ENCODE peak calls at places on chromosome 2, in eight cellular contexts. E is AG08396; Z is NCI-H774; N is ureter; X is AG09309; C is activated naive CD4-positive, alpha-beta T cell; P is amniotic stem cell; D is NCI-H460. I is an unnamed sample.

GRCh38 chr2:20661981-20662937 is 4.7 kb upstream of the GDF7 start:
- DNase-seq in X (no peak), N (no peak), P (no peak), C (no peak), E (no peak), D (no peak), Z (no peak), I (no peak)

GRCh38 chr2:10119601-10120157 is 2.9 kb upstream of the RRM2 start:
- DNase-seq in N (no peak), C (no peak), Z (no peak), D (no peak), E (no peak), X (no peak), P (no peak), I (no peak)

GRCh38 chr2:23007836-23008235 is 377.1 kb upstream of the KLHL29 start:
- DNase-seq in C (no peak), X (no peak), D (no peak), P (no peak), Z (no peak), N (no peak), E (no peak), I (no peak)

GRCh38 chr2:197502201-197502600 is 2.0 kb downstream of the HSPE1 start:
- DNase-seq in X (no peak), P (no peak), Z (no peak), C (no peak), N (no peak), E (no peak), D (no peak), I (no peak)

GRCh38 chr2:239285071-239285931 is 115.5 kb downstream of the HDAC4 start:
- DNase-seq in X (no peak), Z (no peak), P (no peak), N (no peak), E (no peak), C (no peak), D (no peak), I (no peak)

GRCh38 chr2:149562304-149562703 is 25.3 kb downstream of the MMADHC start:
- DNase-seq in N (no peak), D (no peak), E (peak; percentile 32), C (no peak), P (no peak), Z (peak; percentile 29), X (no peak), I (peak; percentile 55)

GRCh38 chr2:239593965-239594771 is 193.3 kb upstream of the HDAC4 start:
- DNase-seq in X (no peak), D (no peak), Z (no peak), N (peak; percentile 41), C (no peak), P (no peak), E (no peak), I (no peak)

GRCh38 chr2:63054812-63055509 is 4.3 kb downstream of the OTX1 start:
- DNase-seq in C (no peak), P (no peak), N (no peak), X (no peak), Z (no peak), E (peak; percentile 11), D (no peak), I (no peak)

GRCh38 chr2:182366625-182367024 is 60.2 kb downstream of the PDE1A start:
- DNase-seq in P (no peak), Z (peak; percentile 68), E (no peak), X (peak; percentile 59), C (no peak), N (no peak), D (peak; percentile 99), I (no peak)

GRCh38 chr2:173130521-173131467 is 55.1 kb downstream of the MAP3K20 start:
- DNase-seq in X (no peak), D (no peak), C (no peak), P (no peak), N (no peak), Z (no peak), E (no peak), I (no peak)

GRCh38 chr2:197097578-197098366 is 171.3 kb upstream of the PGAP1 start:
- DNase-seq in C (no peak), N (peak; percentile 50), D (no peak), X (peak; percentile 61), P (no peak), Z (no peak), E (peak; percentile 35), I (no peak)

GRCh38 chr2:18483896-18484295 is 76.6 kb downstream of the RDH14 start:
- DNase-seq in E (no peak), C (no peak), P (no peak), D (no peak), Z (no peak), N (no peak), X (no peak), I (no peak)

GRCh38 chr2:181857471-181857870 is 34.1 kb upstream of the ITPRID2 start:
- DNase-seq in D (peak; percentile 16), E (no peak), X (no peak), C (no peak), P (no peak), N (no peak), Z (no peak), I (no peak)

GRCh38 chr2:84971799-84972790 is 1.1 kb downstream of the KCMF1 start:
- DNase-seq in C (peak; percentile 41), D (no peak), E (peak; percentile 51), Z (no peak), N (peak; percentile 53), X (no peak), P (no peak), I (no peak)

GRCh38 chr2:203366639-203367466 is 38.7 kb downstream of the ABI2 start:
- DNase-seq in X (no peak), N (no peak), E (no peak), P (no peak), Z (no peak), D (no peak), C (no peak), I (no peak)

GRCh38 chr2:203722411-203722810 is 16.0 kb downstream of the CD28 start:
- DNase-seq in D (no peak), Z (peak; percentile 22), E (no peak), C (no peak), N (no peak), X (peak; percentile 25), P (no peak), I (no peak)

GRCh38 chr2:130263606-130264005 is 65.4 kb upstream of the TUBA3E start:
- DNase-seq in X (no peak), N (no peak), Z (no peak), D (no peak), C (no peak), E (no peak), P (no peak), I (no peak)

GRCh38 chr2:30355306-30355705 is 91.7 kb upstream of the LCLAT1 start:
- DNase-seq in C (no peak), N (no peak), P (no peak), X (no peak), D (no peak), E (no peak), Z (no peak), I (no peak)

GRCh38 chr2:73516033-73516432 is 126.2 kb downstream of the NAT8 start:
- DNase-seq in D (no peak), Z (no peak), N (no peak), X (no peak), P (no peak), E (no peak), C (no peak), I (no peak)

GRCh38 chr2:236694125-236694888 is 124.7 kb downstream of the ACKR3 start:
- DNase-seq in Z (no peak), D (no peak), E (no peak), C (no peak), X (no peak), N (no peak), P (no peak), I (no peak)

GRCh38 chr2:173972636-173973035 is 7.5 kb upstream of the SP3 start:
- DNase-seq in C (no peak), Z (no peak), D (no peak), P (no peak), N (no peak), E (no peak), X (no peak), I (no peak)

GRCh38 chr2:54579682-54580349 is 123.7 kb downstream of the SPTBN1 start:
- DNase-seq in Z (no peak), P (no peak), E (no peak), X (no peak), D (no peak), N (no peak), C (peak; percentile 8), I (no peak)